ENCODE peak calls at places on chromosomes 11 and 22, in ten cellular contexts. L is GM12878; O is uterus; I is breast epithelium; D is foreskin keratinocyte; Y is choroid plexus epithelial cell; G is CD4-positive, alpha-beta T cell; T is Calu3; J is fibroblast of the aortic adventitia; F is transverse colon. Q is an unnamed sample.

GRCh38 chr11:26599421-26599820 is 27.4 kb upstream of the MUC15 start:
- DNase-seq in L (no peak), O (no peak), I (no peak), D (peak; percentile 59), Y (peak; percentile 94), G (no peak), T (no peak), J (peak; percentile 49), F (no peak), Q (peak; percentile 44)

GRCh38 chr11:117096973-117097566 is 1.2 kb downstream of the SIK3 start:
- DNase-seq in L (no peak), O (no peak), I (no peak), D (no peak), Y (no peak), G (no peak), T (no peak), J (no peak), F (no peak), Q (no peak)

GRCh38 chr22:30687358-30687757 is 7.3 kb upstream of the OSBP2 start:
- DNase-seq in L (no peak), O (no peak), I (no peak), D (no peak), Y (no peak), G (no peak), T (no peak), J (no peak), F (no peak), Q (no peak)

GRCh38 chr11:73195191-73196007 is 22.7 kb upstream of the P2RY2 start:
- DNase-seq in L (no peak), O (no peak), I (peak; percentile 53), D (peak; percentile 95), Y (no peak), G (no peak), T (peak; percentile 45), J (no peak), F (peak; percentile 60), Q (peak; percentile 81)

GRCh38 chr11:61700221-61700620 is 20.0 kb downstream of the DAGLA start:
- DNase-seq in L (no peak), O (no peak), I (no peak), D (peak; percentile 32), Y (peak; percentile 76), G (no peak), T (peak; percentile 90), J (peak; percentile 63), F (peak; percentile 87), Q (peak; percentile 87)

GRCh38 chr11:11618973-11619435 is 2.8 kb downstream of the GALNT18 start:
- DNase-seq in L (no peak), O (no peak), I (no peak), D (no peak), Y (no peak), G (no peak), T (peak; percentile 20), J (no peak), F (no peak), Q (no peak)

GRCh38 chr11:13011366-13012036 is 2.4 kb downstream of the RASSF10 start:
- DNase-seq in L (no peak), O (no peak), I (no peak), D (peak; percentile 32), Y (no peak), G (no peak), T (no peak), J (no peak), F (no peak), Q (no peak)

GRCh38 chr22:46107089-46107664 is 43.1 kb upstream of the PPARA start:
- DNase-seq in L (no peak), O (peak; percentile 68), I (peak; percentile 74), D (no peak), Y (no peak), G (no peak), T (no peak), J (no peak), F (peak; percentile 56), Q (no peak)

DNA sequence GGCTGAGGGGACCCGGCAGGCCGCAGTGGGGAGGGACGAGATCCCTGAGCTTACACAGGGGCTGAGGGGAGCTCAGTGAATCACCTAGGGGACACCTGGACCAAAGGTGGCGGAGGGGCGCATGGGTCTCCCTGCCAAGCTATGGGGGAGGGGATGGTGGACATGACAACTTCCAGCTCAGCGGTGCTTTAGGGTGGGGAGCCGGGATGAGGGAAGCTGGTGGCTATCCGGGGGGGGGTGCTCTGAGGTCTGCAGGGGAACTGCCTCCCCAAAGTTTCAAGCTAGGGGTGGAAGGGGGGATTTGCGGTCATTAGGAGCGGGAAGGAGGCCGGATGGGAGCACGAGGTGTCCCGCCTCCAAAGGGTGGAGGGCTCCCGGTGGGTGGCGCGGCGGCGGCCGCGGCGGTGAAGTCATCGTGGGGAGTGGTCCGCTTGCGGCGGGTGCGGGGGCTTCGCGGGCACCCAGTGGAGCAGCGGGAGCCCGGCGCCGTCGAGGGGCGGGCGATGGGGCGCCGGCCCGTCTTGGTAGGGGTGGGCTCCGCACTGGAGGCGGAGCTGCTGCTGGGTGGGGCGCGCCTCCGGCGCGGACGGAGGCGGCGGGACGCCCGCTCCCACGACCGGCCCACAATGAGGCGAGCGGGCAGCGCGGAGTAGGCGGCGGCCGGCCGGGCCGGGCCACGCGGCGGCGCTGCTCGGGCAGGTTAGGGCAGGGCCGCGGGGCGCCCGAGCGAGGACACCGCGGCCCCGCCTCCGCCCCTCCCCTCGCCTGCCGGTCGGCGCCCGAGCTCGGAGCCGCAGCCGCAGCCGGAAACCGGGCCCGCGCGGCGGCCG is at the start of gene MICALL1:
- DNase-seq in L (no peak), O (peak; percentile 73), I (peak; percentile 64), D (peak; percentile 70), Y (peak; percentile 73), G (peak; percentile 71), T (peak; percentile 90), J (peak; percentile 56), F (peak; percentile 85), Q (peak; percentile 65)
- TF ChIP-seq CTCF in L (no peak), O (peak; percentile 68), I (peak; percentile 47), D (peak; percentile 50), Y (no peak), G (no peak), T (no peak), J (no peak), F (no peak), Q (no peak)

DNA sequence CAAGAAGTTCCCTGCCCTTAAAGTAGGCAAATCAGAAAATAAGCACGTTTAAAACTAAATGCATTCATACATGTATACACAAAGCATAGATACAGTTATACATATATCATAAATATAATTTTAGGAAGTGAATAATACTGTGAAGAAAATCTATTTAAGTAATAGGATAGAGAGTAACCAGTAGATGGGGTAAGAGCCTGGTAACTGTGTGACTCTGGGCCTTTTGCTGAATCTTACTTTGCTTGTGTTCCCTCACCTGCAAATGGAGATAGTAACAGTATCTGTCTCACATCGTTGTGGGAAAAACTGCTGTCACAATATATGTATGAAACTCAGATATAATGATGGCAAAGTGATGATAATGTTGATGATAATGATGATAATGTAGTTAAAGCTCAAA is 29.9 kb downstream of the MS4A2 start:
- DNase-seq in L (no peak), O (no peak), I (no peak), D (no peak), Y (no peak), G (no peak), T (no peak), J (no peak), F (no peak), Q (no peak)
- TF ChIP-seq CTCF in L (no peak), O (no peak), I (no peak), D (peak; percentile 19), Y (no peak), G (no peak), T (no peak), J (no peak), F (no peak), Q (no peak)

GRCh38 chr11:120259241-120259640 is 19.3 kb downstream of the POU2F3 start:
- DNase-seq in L (no peak), O (no peak), I (no peak), D (no peak), Y (no peak), G (no peak), T (no peak), J (no peak), F (no peak), Q (no peak)

GRCh38 chr11:120259988-120260565 is 20.1 kb downstream of the POU2F3 start:
- DNase-seq in L (no peak), O (no peak), I (no peak), D (no peak), Y (no peak), G (no peak), T (no peak), J (no peak), F (no peak), Q (no peak)

GRCh38 chr11:120257346-120257745 is 17.4 kb downstream of the POU2F3 start:
- DNase-seq in L (no peak), O (no peak), I (no peak), D (no peak), Y (no peak), G (no peak), T (no peak), J (no peak), F (no peak), Q (no peak)

GRCh38 chr11:120256779-120257178 is 16.8 kb downstream of the POU2F3 start:
- DNase-seq in L (no peak), O (no peak), I (no peak), D (no peak), Y (no peak), G (no peak), T (no peak), J (no peak), F (no peak), Q (no peak)

DNA sequence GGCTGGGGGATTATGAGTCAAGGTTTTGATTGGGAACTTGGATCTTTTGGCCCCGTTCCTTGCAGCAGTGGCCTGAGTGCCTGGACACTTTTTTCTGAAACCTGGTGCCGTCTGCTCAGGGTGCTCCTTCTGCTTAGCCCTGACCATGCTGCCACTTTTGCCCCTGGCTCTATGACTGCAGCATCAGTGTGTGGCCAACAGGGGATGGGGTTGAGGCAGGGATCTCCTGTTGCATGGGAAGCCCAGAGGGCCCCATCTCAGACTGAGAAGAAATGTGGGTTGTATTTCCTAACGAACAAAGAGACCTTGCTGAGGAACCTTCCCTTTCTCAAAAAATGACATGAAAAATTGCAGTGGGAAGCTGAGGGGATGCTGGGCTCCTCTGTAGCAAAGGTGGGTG is 18.7 kb downstream of the POU2F3 start:
- DNase-seq in L (no peak), O (no peak), I (no peak), D (no peak), Y (no peak), G (no peak), T (no peak), J (no peak), F (no peak), Q (no peak)
- TF ChIP-seq CTCF in L (no peak), O (no peak), I (no peak), D (peak; percentile 32), Y (no peak), G (no peak), T (no peak), J (no peak), F (no peak), Q (no peak)

DNA sequence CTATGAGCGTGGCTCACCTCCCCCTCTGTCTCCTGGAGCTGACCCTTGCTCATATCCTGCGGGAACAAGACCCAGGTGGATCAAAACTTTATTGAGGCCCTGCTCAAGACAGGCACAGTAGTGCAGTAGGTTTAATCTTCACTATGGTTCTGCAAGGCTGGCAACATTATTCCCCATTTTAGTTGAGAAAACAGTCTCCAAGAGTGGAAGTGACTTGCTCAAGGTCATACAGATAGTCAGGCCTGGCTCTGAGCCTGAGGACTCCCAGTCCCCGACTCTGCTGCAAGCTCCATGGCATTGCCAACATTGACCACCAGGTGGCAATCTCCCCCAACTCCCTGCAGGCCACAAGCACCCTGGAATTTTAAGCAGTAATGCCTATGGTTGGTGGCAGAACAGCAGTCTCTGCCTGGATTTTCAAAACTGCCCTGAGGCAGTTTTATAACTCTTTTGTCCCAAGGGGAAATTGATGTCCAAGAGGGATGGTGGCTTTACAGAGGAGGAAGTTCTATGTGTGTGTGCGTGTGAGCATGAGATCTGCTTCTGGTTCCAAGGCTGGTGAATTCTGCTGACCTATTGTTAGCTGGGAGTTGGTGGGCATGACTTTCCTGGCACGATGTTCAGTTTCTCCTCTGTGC is 34.1 kb downstream of the NEU3 start:
- DNase-seq in L (peak; percentile 45), O (peak; percentile 55), I (peak; percentile 70), D (peak; percentile 26), Y (peak; percentile 93), G (peak; percentile 78), T (peak; percentile 88), J (peak; percentile 90), F (peak; percentile 81), Q (peak; percentile 76)
- TF ChIP-seq CTCF in L (peak; percentile 98), O (peak; percentile 76), I (peak; percentile 87), D (peak; percentile 93), Y (peak; percentile 99), G (peak; percentile 96), T (peak; percentile 97), J (peak; percentile 98), F (peak; percentile 90), Q (peak; percentile 93)